ENCODE peak calls at places on chromosomes 16 and 17, in four cellular contexts. One of them, this sample, is unnamed.

GRCh38 chr17:6857904-6858303 is 26.4 kb upstream of the TEKT1 start:
- DNase-seq in CD4-positive, alpha-beta memory T cell: no peak
- DNase-seq in ACHN: no peak
- DNase-seq in NCI-H510A: no peak
- DNase-seq in this sample: no peak

GRCh38 chr16:4866586-4866985 is 19.3 kb downstream of the UBN1 start:
- DNase-seq in NCI-H510A: no peak
- DNase-seq in ACHN: no peak
- DNase-seq in CD4-positive, alpha-beta memory T cell: no peak
- DNase-seq in this sample: no peak

GRCh38 chr16:53829186-53829747 is 125.3 kb downstream of the FTO start:
- DNase-seq in ACHN: peak; percentile 57
- DNase-seq in NCI-H510A: no peak
- DNase-seq in CD4-positive, alpha-beta memory T cell: no peak
- DNase-seq in this sample: no peak

GRCh38 chr17:62899349-62899748 is 66.7 kb upstream of the TANC2 start:
- DNase-seq in CD4-positive, alpha-beta memory T cell: no peak
- DNase-seq in ACHN: no peak
- DNase-seq in NCI-H510A: no peak
- DNase-seq in this sample: no peak

GRCh38 chr16:55502801-55503366 is 6.0 kb upstream of the LPCAT2 start:
- DNase-seq in ACHN: peak; percentile 97
- DNase-seq in NCI-H510A: peak; percentile 42
- DNase-seq in CD4-positive, alpha-beta memory T cell: no peak
- DNase-seq in this sample: peak; percentile 80

GRCh38 chr16:50570808-50571598 is 22.8 kb downstream of the NKD1 start:
- DNase-seq in ACHN: no peak
- DNase-seq in CD4-positive, alpha-beta memory T cell: no peak
- DNase-seq in NCI-H510A: no peak
- DNase-seq in this sample: no peak

GRCh38 chr17:4492762-4493561 is 5.7 kb upstream of the SPNS2 start:
- DNase-seq in ACHN: peak; percentile 82
- DNase-seq in CD4-positive, alpha-beta memory T cell: no peak
- DNase-seq in NCI-H510A: no peak
- DNase-seq in this sample: peak; percentile 46

GRCh38 chr17:16483021-16483645 is 8.9 kb downstream of the LRRC75A start:
- DNase-seq in NCI-H510A: no peak
- DNase-seq in ACHN: no peak
- DNase-seq in CD4-positive, alpha-beta memory T cell: no peak
- DNase-seq in this sample: no peak

GRCh38 chr17:49646391-49647255 is 31.3 kb downstream of the SPOP start:
- DNase-seq in CD4-positive, alpha-beta memory T cell: no peak
- DNase-seq in NCI-H510A: no peak
- DNase-seq in ACHN: peak; percentile 90
- DNase-seq in this sample: peak; percentile 39

GRCh38 chr17:44062871-44063270 is 3.6 kb downstream of the LSM12 start:
- DNase-seq in NCI-H510A: no peak
- DNase-seq in ACHN: no peak
- DNase-seq in CD4-positive, alpha-beta memory T cell: no peak
- DNase-seq in this sample: no peak

GRCh38 chr16:74305978-74306784 is 9.6 kb downstream of the PSMD7 start:
- DNase-seq in CD4-positive, alpha-beta memory T cell: no peak
- DNase-seq in ACHN: no peak
- DNase-seq in NCI-H510A: no peak
- DNase-seq in this sample: no peak

GRCh38 chr17:77952368-77952767 is 6.1 kb upstream of the TNRC6C start:
- DNase-seq in NCI-H510A: no peak
- DNase-seq in CD4-positive, alpha-beta memory T cell: no peak
- DNase-seq in ACHN: no peak
- DNase-seq in this sample: no peak

This sample was measured in LoVo.